ENCODE peak calls at places on chromosomes 6 and 20, in six cellular contexts. I is pancreas; T is kidney glomerular epithelial cell; Q is CD4-positive, CD25-positive, alpha-beta regulatory T cell; Y is left cardiac atrium; O is brain microvascular endothelial cell. A is an unnamed sample.

GRCh38 chr6:45609141-45609638 is 231.5 kb upstream of the SUPT3H start:
- DNase-seq in I (no peak), T (peak), Y (no peak), O (peak), Q (no peak), A (peak)

GRCh38 chr6:43962458-43962857 is 164.8 kb downstream of the MRPL14 start:
- DNase-seq in Q (no peak), T (no peak), Y (no peak), O (no peak), I (no peak), A (no peak)

GRCh38 chr6:129659167-129659566 is 50.8 kb downstream of the ARHGAP18 start:
- DNase-seq in Q (no peak), Y (no peak), I (no peak), O (no peak), T (no peak), A (no peak)

GRCh38 chr6:47502920-47503319 is 25.3 kb downstream of the CD2AP start:
- DNase-seq in Y (no peak), O (no peak), T (no peak), I (no peak), Q (no peak), A (no peak)

GRCh38 chr6:17418281-17419188 is 25.1 kb downstream of the CAP2 start:
- DNase-seq in O (peak), Q (no peak), Y (no peak), I (no peak), T (peak), A (peak)

GRCh38 chr6:108541843-108542795 is 18.6 kb upstream of the FOXO3 start:
- DNase-seq in Y (peak), T (peak), I (peak), Q (peak), O (peak), A (peak)

GRCh38 chr6:21992178-21992967 is 304.5 kb downstream of the PRL start:
- DNase-seq in O (peak), I (no peak), T (peak), Y (no peak), Q (no peak), A (peak)

GRCh38 chr6:111589366-111589765 is 16.3 kb downstream of the TRAF3IP2 start:
- DNase-seq in Q (no peak), I (no peak), O (peak), Y (peak), T (peak), A (peak)

GRCh38 chr6:136641166-136641565 is 90.9 kb upstream of the MAP7 start:
- DNase-seq in Y (no peak), I (no peak), O (no peak), Q (no peak), T (no peak), A (no peak)

GRCh38 chr6:12719017-12719416 is 2.5 kb downstream of the PHACTR1 start:
- DNase-seq in Q (no peak), O (no peak), T (no peak), Y (no peak), I (no peak), A (no peak)

GRCh38 chr6:55794136-55794812 is 81.1 kb downstream of the BMP5 start:
- DNase-seq in Y (no peak), T (peak), O (peak), I (no peak), Q (no peak), A (no peak)

GRCh38 chr6:90537723-90538407 is 49.0 kb downstream of the MAP3K7 start:
- DNase-seq in Y (no peak), Q (no peak), I (no peak), T (no peak), O (peak), A (peak)

GRCh38 chr6:37502703-37503485 is 3.2 kb upstream of the CCDC167 start:
- DNase-seq in O (no peak), T (no peak), I (no peak), Y (no peak), Q (peak), A (no peak)

GRCh38 chr6:37587776-37588744 is 88.4 kb upstream of the CCDC167 start:
- DNase-seq in Y (no peak), T (no peak), I (no peak), O (no peak), Q (no peak), A (no peak)

GRCh38 chr6:113980937-113981554 is 10.1 kb upstream of the HDAC2 start:
- DNase-seq in I (no peak), T (no peak), Q (no peak), Y (no peak), O (no peak), A (no peak)

GRCh38 chr6:32772656-32773055 is 9.3 kb upstream of the HLA-DQB2 start:
- DNase-seq in Q (no peak), Y (no peak), I (no peak), O (no peak), T (no peak), A (no peak)

GRCh38 chr6:100283288-100283687 is 181.4 kb downstream of the SIM1 start:
- DNase-seq in T (peak), Y (no peak), I (no peak), Q (no peak), O (peak), A (peak)

GRCh38 chr6:158086054-158086705 is 81.9 kb downstream of the SERAC1 start:
- DNase-seq in O (peak), T (peak), I (no peak), Q (no peak), Y (no peak), A (peak)

GRCh38 chr6:13290335-13290734 is 38.0 kb downstream of the TBC1D7 start:
- DNase-seq in Q (no peak), Y (no peak), T (no peak), I (no peak), O (no peak), A (no peak)

GRCh38 chr20:38210741-38211140 is 45.7 kb upstream of the TGM2 start:
- DNase-seq in Y (peak), T (no peak), Q (no peak), I (no peak), O (no peak), A (no peak)

GRCh38 chr20:37295001-37295400 is 5.5 kb downstream of the MANBAL start:
- DNase-seq in I (no peak), Y (no peak), Q (no peak), O (peak), T (peak), A (peak)

GRCh38 chr6:111972714-111973678 is 80.9 kb upstream of the CCN6 start:
- DNase-seq in I (no peak), T (peak), Y (peak), Q (peak), O (peak), A (peak)

GRCh38 chr6:14542670-14543366 is 425.2 kb downstream of the CD83 start:
- DNase-seq in Y (peak), O (peak), T (peak), Q (no peak), I (no peak), A (peak)